ENCODE peak calls at places on chromosomes 3 and 15, in five cellular contexts. One of them, this sample, is unnamed.

GRCh38 chr3:172102123-172102882 is 62.9 kb downstream of the FNDC3B start:
- DNase-seq in IMR-90: no peak
- DNase-seq in A549: no peak
- DNase-seq in K562: no peak
- DNase-seq in HepG2: no peak
- DNase-seq in this sample: no peak

GRCh38 chr3:31423522-31423921 is 109.2 kb upstream of the STT3B start:
- DNase-seq in HepG2: peak; percentile 70
- DNase-seq in IMR-90: peak; percentile 57
- DNase-seq in A549: no peak
- DNase-seq in K562: peak; percentile 52
- DNase-seq in this sample: peak; percentile 35

GRCh38 chr15:20295238-20295811 is 246.3 kb downstream of the GOLGA6L6 start:
- DNase-seq in IMR-90: no peak
- DNase-seq in K562: no peak
- DNase-seq in A549: no peak
- DNase-seq in HepG2: no peak
- DNase-seq in this sample: no peak

GRCh38 chr15:35669457-35670045 is 123.6 kb upstream of the DPH6 start:
- DNase-seq in IMR-90: peak; percentile 33
- DNase-seq in A549: no peak
- DNase-seq in K562: no peak
- DNase-seq in HepG2: no peak
- DNase-seq in this sample: no peak

GRCh38 chr15:40493089-40493840 is 22.5 kb downstream of the CHST14 start:
- DNase-seq in A549: no peak
- DNase-seq in HepG2: no peak
- DNase-seq in IMR-90: no peak
- DNase-seq in K562: no peak
- DNase-seq in this sample: no peak

GRCh38 chr3:18667552-18667951 is 242.4 kb upstream of the SATB1 start:
- DNase-seq in IMR-90: no peak
- DNase-seq in HepG2: no peak
- DNase-seq in K562: no peak
- DNase-seq in A549: no peak
- DNase-seq in this sample: no peak

GRCh38 chr15:33310481-33311311 is at the start of gene RYR3:
- DNase-seq in HepG2: no peak
- DNase-seq in K562: no peak
- DNase-seq in IMR-90: no peak
- DNase-seq in A549: no peak
- DNase-seq in this sample: peak; percentile 81

GRCh38 chr3:155890671-155891190 is 20.3 kb downstream of the GMPS start:
- DNase-seq in A549: no peak
- DNase-seq in IMR-90: peak; percentile 53
- DNase-seq in K562: peak; percentile 90
- DNase-seq in HepG2: peak; percentile 13
- DNase-seq in this sample: peak; percentile 17

DNA sequence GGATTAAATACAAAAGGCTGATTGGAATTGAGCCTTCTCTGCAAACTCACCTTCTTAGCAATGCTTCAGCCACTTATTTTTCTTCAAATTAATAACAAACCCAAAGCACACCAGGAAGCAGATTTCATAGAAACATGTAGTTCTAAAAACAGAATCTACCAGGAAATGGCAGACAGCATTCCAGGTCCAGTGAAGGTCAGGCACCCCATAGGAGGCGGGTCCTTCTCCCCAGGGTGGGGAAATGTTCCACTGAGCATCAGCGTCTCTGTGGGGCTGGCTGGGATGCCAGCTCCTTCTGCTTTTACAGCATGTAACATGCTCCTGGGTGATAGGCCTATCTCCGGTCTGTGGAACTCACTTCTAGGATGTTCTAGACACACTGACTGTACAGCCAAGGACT is 49.2 kb downstream of the CTNNB1 start:
- DNase-seq in K562: no peak
- DNase-seq in HepG2: no peak
- DNase-seq in A549: no peak
- DNase-seq in IMR-90: no peak
- DNase-seq in this sample: no peak
- TF ChIP-seq SMC3 in K562: no peak
- TF ChIP-seq SMC3 in HepG2: no peak
- TF ChIP-seq SMC3 in A549: no peak
- TF ChIP-seq SMC3 in IMR-90: no peak
- TF ChIP-seq SMC3 in this sample: no peak

GRCh38 chr15:86197770-86198169 is 118.1 kb downstream of the AGBL1 start:
- DNase-seq in K562: no peak
- DNase-seq in A549: no peak
- DNase-seq in IMR-90: no peak
- DNase-seq in HepG2: no peak
- DNase-seq in this sample: no peak

GRCh38 chr15:86199467-86200145 is 119.9 kb downstream of the AGBL1 start:
- DNase-seq in K562: no peak
- DNase-seq in IMR-90: no peak
- DNase-seq in A549: no peak
- DNase-seq in HepG2: no peak
- DNase-seq in this sample: no peak

GRCh38 chr15:86193716-86194408 is 114.2 kb downstream of the AGBL1 start:
- DNase-seq in A549: no peak
- DNase-seq in IMR-90: no peak
- DNase-seq in K562: no peak
- DNase-seq in HepG2: no peak
- DNase-seq in this sample: peak; percentile 7
- TF ChIP-seq SMC3 in A549: no peak
- TF ChIP-seq SMC3 in IMR-90: no peak
- TF ChIP-seq SMC3 in K562: no peak
- TF ChIP-seq SMC3 in HepG2: no peak
- TF ChIP-seq SMC3 in this sample: no peak

GRCh38 chr3:71432044-71432970 is 151.2 kb downstream of the FOXP1 start:
- DNase-seq in K562: no peak
- DNase-seq in HepG2: no peak
- DNase-seq in A549: no peak
- DNase-seq in IMR-90: no peak
- DNase-seq in this sample: no peak

GRCh38 chr3:71438004-71438685 is 145.4 kb downstream of the FOXP1 start:
- DNase-seq in HepG2: no peak
- DNase-seq in A549: no peak
- DNase-seq in IMR-90: no peak
- DNase-seq in K562: no peak
- DNase-seq in this sample: no peak

GRCh38 chr3:71433631-71434030 is 149.9 kb downstream of the FOXP1 start:
- DNase-seq in HepG2: no peak
- DNase-seq in K562: no peak
- DNase-seq in IMR-90: no peak
- DNase-seq in A549: no peak
- DNase-seq in this sample: no peak

GRCh38 chr3:71438904-71439303 is 144.6 kb downstream of the FOXP1 start:
- DNase-seq in IMR-90: no peak
- DNase-seq in HepG2: no peak
- DNase-seq in K562: no peak
- DNase-seq in A549: no peak
- DNase-seq in this sample: no peak

GRCh38 chr3:71436337-71436736 is 147.2 kb downstream of the FOXP1 start:
- DNase-seq in IMR-90: no peak
- DNase-seq in K562: no peak
- DNase-seq in A549: no peak
- DNase-seq in HepG2: no peak
- DNase-seq in this sample: no peak
- TF ChIP-seq SMC3 in IMR-90: no peak
- TF ChIP-seq SMC3 in K562: no peak
- TF ChIP-seq SMC3 in A549: no peak
- TF ChIP-seq SMC3 in HepG2: no peak
- TF ChIP-seq SMC3 in this sample: no peak

GRCh38 chr3:90016492-90017065 is 909.2 kb downstream of the EPHA3 start:
- DNase-seq in IMR-90: no peak
- DNase-seq in A549: no peak
- DNase-seq in HepG2: no peak
- DNase-seq in K562: no peak
- DNase-seq in this sample: no peak

GRCh38 chr3:90011596-90011995 is 904.2 kb downstream of the EPHA3 start:
- DNase-seq in A549: no peak
- DNase-seq in HepG2: no peak
- DNase-seq in K562: no peak
- DNase-seq in IMR-90: no peak
- DNase-seq in this sample: no peak

GRCh38 chr3:90011136-90011535 is 903.7 kb downstream of the EPHA3 start:
- DNase-seq in HepG2: no peak
- DNase-seq in IMR-90: no peak
- DNase-seq in K562: no peak
- DNase-seq in A549: no peak
- DNase-seq in this sample: no peak

GRCh38 chr3:90011996-90012395 is 904.6 kb downstream of the EPHA3 start:
- DNase-seq in HepG2: no peak
- DNase-seq in K562: no peak
- DNase-seq in IMR-90: no peak
- DNase-seq in A549: no peak
- DNase-seq in this sample: no peak

GRCh38 chr3:90015688-90016356 is 908.4 kb downstream of the EPHA3 start:
- DNase-seq in A549: no peak
- DNase-seq in IMR-90: peak; percentile 36
- DNase-seq in HepG2: no peak
- DNase-seq in K562: no peak
- DNase-seq in this sample: no peak
- TF ChIP-seq SMC3 in A549: no peak
- TF ChIP-seq SMC3 in IMR-90: no peak
- TF ChIP-seq SMC3 in HepG2: no peak
- TF ChIP-seq SMC3 in K562: no peak
- TF ChIP-seq SMC3 in this sample: no peak

GRCh38 chr3:102016417-102016816 is 167.1 kb downstream of the NFKBIZ start:
- DNase-seq in K562: no peak
- DNase-seq in IMR-90: no peak
- DNase-seq in A549: no peak
- DNase-seq in HepG2: no peak
- DNase-seq in this sample: no peak

GRCh38 chr3:102020670-102021069 is 171.4 kb downstream of the NFKBIZ start:
- DNase-seq in K562: no peak
- DNase-seq in IMR-90: no peak
- DNase-seq in A549: no peak
- DNase-seq in HepG2: no peak
- DNase-seq in this sample: no peak

GRCh38 chr3:102024270-102024904 is 175.1 kb downstream of the NFKBIZ start:
- DNase-seq in HepG2: no peak
- DNase-seq in IMR-90: no peak
- DNase-seq in A549: no peak
- DNase-seq in K562: no peak
- DNase-seq in this sample: no peak

GRCh38 chr3:102017784-102018183 is 168.5 kb downstream of the NFKBIZ start:
- DNase-seq in A549: no peak
- DNase-seq in K562: no peak
- DNase-seq in HepG2: no peak
- DNase-seq in IMR-90: no peak
- DNase-seq in this sample: no peak

DNA sequence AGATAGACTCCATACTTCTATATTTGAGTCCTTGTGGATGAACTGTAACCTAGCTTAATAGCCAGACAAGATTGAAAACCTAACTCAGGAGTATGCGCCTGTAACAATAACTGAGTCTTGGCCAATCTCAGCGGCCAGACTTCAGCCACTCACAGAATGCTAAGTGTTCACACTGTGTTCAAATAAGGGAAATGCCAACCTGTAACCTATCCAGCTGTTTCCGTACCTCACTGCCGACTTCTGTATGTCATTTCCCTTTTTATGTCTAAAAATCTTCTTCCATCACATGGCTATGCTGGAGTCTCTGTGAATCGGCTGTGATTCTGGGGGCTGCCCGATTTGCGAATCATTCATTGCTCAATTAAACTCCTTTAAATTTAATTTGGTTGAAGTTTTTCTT is 169.2 kb downstream of the NFKBIZ start:
- DNase-seq in HepG2: no peak
- DNase-seq in A549: no peak
- DNase-seq in K562: no peak
- DNase-seq in IMR-90: no peak
- DNase-seq in this sample: no peak
- TF ChIP-seq SMC3 in HepG2: no peak
- TF ChIP-seq SMC3 in A549: no peak
- TF ChIP-seq SMC3 in K562: no peak
- TF ChIP-seq SMC3 in IMR-90: no peak
- TF ChIP-seq SMC3 in this sample: no peak

GRCh38 chr3:27574438-27574795 is 90.2 kb upstream of the SLC4A7 start:
- DNase-seq in A549: no peak
- DNase-seq in IMR-90: no peak
- DNase-seq in K562: no peak
- DNase-seq in HepG2: no peak
- DNase-seq in this sample: no peak

GRCh38 chr3:27576171-27576570 is 92.0 kb upstream of the SLC4A7 start:
- DNase-seq in A549: no peak
- DNase-seq in IMR-90: no peak
- DNase-seq in HepG2: no peak
- DNase-seq in K562: no peak
- DNase-seq in this sample: no peak

GRCh38 chr3:27570421-27571106 is 86.4 kb upstream of the SLC4A7 start:
- DNase-seq in IMR-90: no peak
- DNase-seq in A549: no peak
- DNase-seq in HepG2: no peak
- DNase-seq in K562: no peak
- DNase-seq in this sample: no peak

GRCh38 chr3:27575509-27575908 is 91.3 kb upstream of the SLC4A7 start:
- DNase-seq in HepG2: no peak
- DNase-seq in A549: no peak
- DNase-seq in IMR-90: no peak
- DNase-seq in K562: no peak
- DNase-seq in this sample: no peak

GRCh38 chr3:27573780-27574437 is 89.7 kb upstream of the SLC4A7 start:
- DNase-seq in K562: no peak
- DNase-seq in A549: no peak
- DNase-seq in IMR-90: peak; percentile 52
- DNase-seq in HepG2: no peak
- DNase-seq in this sample: no peak
- TF ChIP-seq SMC3 in K562: no peak
- TF ChIP-seq SMC3 in A549: no peak
- TF ChIP-seq SMC3 in IMR-90: no peak
- TF ChIP-seq SMC3 in HepG2: no peak
- TF ChIP-seq SMC3 in this sample: no peak

GRCh38 chr3:24368605-24369004 is 126.0 kb downstream of the THRB start:
- DNase-seq in IMR-90: no peak
- DNase-seq in A549: no peak
- DNase-seq in K562: no peak
- DNase-seq in HepG2: no peak
- DNase-seq in this sample: no peak
- TF ChIP-seq SMC3 in IMR-90: no peak
- TF ChIP-seq SMC3 in A549: no peak
- TF ChIP-seq SMC3 in K562: no peak
- TF ChIP-seq SMC3 in HepG2: no peak
- TF ChIP-seq SMC3 in this sample: no peak

GRCh38 chr3:53570086-53570485 is 75.7 kb downstream of the CACNA1D start:
- DNase-seq in K562: no peak
- DNase-seq in IMR-90: no peak
- DNase-seq in HepG2: no peak
- DNase-seq in A549: no peak
- DNase-seq in this sample: no peak
- TF ChIP-seq SMC3 in K562: no peak
- TF ChIP-seq SMC3 in IMR-90: no peak
- TF ChIP-seq SMC3 in HepG2: no peak
- TF ChIP-seq SMC3 in A549: no peak
- TF ChIP-seq SMC3 in this sample: no peak

GRCh38 chr3:151879037-151879436 is 5.6 kb downstream of the SUCNR1 start:
- DNase-seq in A549: no peak
- DNase-seq in HepG2: no peak
- DNase-seq in IMR-90: peak; percentile 56
- DNase-seq in K562: no peak
- DNase-seq in this sample: no peak
- TF ChIP-seq SMC3 in A549: no peak
- TF ChIP-seq SMC3 in HepG2: no peak
- TF ChIP-seq SMC3 in IMR-90: no peak
- TF ChIP-seq SMC3 in K562: no peak
- TF ChIP-seq SMC3 in this sample: no peak

This sample was measured in SK-N-SH.